ENCODE peak calls at places on chromosomes 13 and 19, in four cellular contexts. S is MM.1S, U is GM23338, D is PC-3. F is an unnamed sample.

GRCh38 chr13:30141773-30142501 is 165.4 kb downstream of the KATNAL1 start:
- DNase-seq in S (no peak), U (no peak), D (no peak), F (no peak)

GRCh38 chr19:10317857-10318462 is 2.1 kb upstream of the FDX2 start:
- DNase-seq in U (no peak), D (no peak), S (no peak), F (no peak)

GRCh38 chr19:51595776-51596175 is 24.7 kb downstream of the ZNF175 start:
- DNase-seq in S (no peak), U (no peak), D (no peak), F (no peak)

GRCh38 chr19:46373573-46374359 is 26.9 kb downstream of the PPP5C start:
- DNase-seq in U (peak; percentile 80), S (no peak), D (peak; percentile 95), F (peak; percentile 70)

GRCh38 chr13:99442273-99442895 is 58.9 kb upstream of the TM9SF2 start:
- DNase-seq in D (peak; percentile 64), U (peak; percentile 62), S (peak; percentile 47), F (peak; percentile 60)

GRCh38 chr19:48551437-48552302 is at the start of gene SULT2B1:
- DNase-seq in U (no peak), S (no peak), D (peak; percentile 59), F (no peak)

GRCh38 chr19:31436121-31436776 is 87.0 kb upstream of the TSHZ3 start:
- DNase-seq in U (no peak), S (no peak), D (no peak), F (no peak)

GRCh38 chr19:595326-596262 is 5.9 kb downstream of the HCN2 start:
- DNase-seq in U (no peak), D (no peak), S (no peak), F (peak; percentile 88)

GRCh38 chr19:33872445-33873320 is 76.0 kb downstream of the KCTD15 start:
- DNase-seq in D (no peak), S (no peak), U (no peak), F (no peak)

GRCh38 chr19:43754312-43754561 is 525 bp downstream of the SMG9 start:
- DNase-seq in S (no peak), U (no peak), D (no peak), F (no peak)

GRCh38 chr13:61417171-61417570 is 1.5 kb upstream of the PCDH20 start:
- DNase-seq in S (no peak), U (no peak), D (no peak), F (no peak)

GRCh38 chr13:68551701-68552522 is 1321.8 kb upstream of the PCDH9 start:
- DNase-seq in S (peak; percentile 23), D (peak; percentile 10), U (no peak), F (no peak)

GRCh38 chr13:23466144-23467002 is 32.9 kb upstream of the SACS start:
- DNase-seq in S (peak; percentile 70), U (peak; percentile 85), D (peak; percentile 77), F (peak; percentile 85)
- TF ChIP-seq EZH2phosphoT487 in S (no peak), U (no peak), D (no peak), F (no peak)

GRCh38 chr13:110542311-110542796 is 19.2 kb downstream of the RAB20 start:
- DNase-seq in D (no peak), U (no peak), S (no peak), F (no peak)
- H2AFZ ChIP-seq in D (no peak overlapping the region), U (no peak overlapping the region), S (no peak overlapping the region), F (no peak overlapping the region)

GRCh38 chr13:90883592-90883991 is 463.9 kb upstream of the MIR17HG start:
- DNase-seq in S (no peak), D (peak; percentile 28), U (no peak), F (no peak)
- TF ChIP-seq CTCF in S (no peak), D (peak; percentile 44), U (no peak), F (no peak)

GRCh38 chr13:97003071-97003470 is 8.8 kb upstream of the OXGR1 start:
- DNase-seq in D (peak; percentile 17), U (no peak), S (no peak), F (no peak)

GRCh38 chr13:97004886-97005285 is 10.6 kb upstream of the OXGR1 start:
- DNase-seq in S (no peak), D (no peak), U (no peak), F (no peak)

GRCh38 chr13:97004096-97004876 is 10.0 kb upstream of the OXGR1 start:
- DNase-seq in S (no peak), D (peak; percentile 26), U (no peak), F (no peak)

GRCh38 chr13:97002581-97002980 is 8.3 kb upstream of the OXGR1 start:
- DNase-seq in U (no peak), S (no peak), D (no peak), F (no peak)

DNA sequence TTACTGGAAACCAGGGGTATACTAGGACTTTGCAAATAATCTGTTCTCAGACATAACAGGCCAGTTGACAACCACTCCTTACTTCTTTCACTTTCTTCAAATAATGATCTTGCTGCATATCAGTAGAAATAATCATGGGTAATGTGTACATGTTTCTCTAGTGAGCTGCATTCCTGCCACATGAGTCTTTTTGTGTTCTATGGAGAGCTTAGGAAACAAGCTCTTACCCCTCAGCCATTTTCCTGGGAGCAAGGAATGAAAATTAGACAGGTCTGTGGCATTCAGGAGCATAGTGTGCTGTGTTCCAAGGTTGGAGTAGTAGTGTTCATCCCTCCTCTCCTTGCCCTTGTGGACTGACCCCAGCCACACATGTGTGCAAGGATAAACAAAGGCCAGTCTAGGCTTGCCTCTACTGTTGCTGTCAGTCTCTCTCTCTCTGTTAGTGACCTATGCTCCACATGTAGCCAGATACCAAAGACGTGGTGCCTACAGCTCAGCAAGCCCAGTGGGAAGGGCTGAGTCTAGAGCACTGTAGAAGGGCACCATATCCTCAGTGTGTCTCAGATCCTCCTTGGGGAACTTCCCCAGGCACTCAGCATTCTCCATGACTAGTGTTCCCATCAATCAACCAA is 11.5 kb upstream of the OXGR1 start:
- DNase-seq in U (no peak), S (no peak), D (peak; percentile 9), F (no peak)
- TF ChIP-seq EZH2phosphoT487 in U (no peak), S (no peak), D (no peak), F (no peak)

F was measured in neural progenitor cell.